ENCODE peak calls at places on chromosomes 13 and 19, in four cellular contexts. J, X, Q and C are unnamed samples.

GRCh38 chr19:42121666-42122069 is 10.6 kb downstream of the POU2F2 start:
- DNase-seq in J (peak), X (peak), Q (peak), C (no peak)

GRCh38 chr13:106464076-106464475 is 71.4 kb downstream of the EFNB2 start:
- DNase-seq in J (no peak), X (no peak), Q (peak), C (peak)

GRCh38 chr19:56949651-56950050 is 109.1 kb upstream of the PEG3 start:
- DNase-seq in J (no peak), X (no peak), Q (no peak), C (no peak)

GRCh38 chr13:102183509-102184182 is 218.2 kb downstream of the FGF14 start:
- DNase-seq in J (no peak), X (no peak), Q (no peak), C (no peak)

GRCh38 chr19:33086955-33087354 is 6.0 kb downstream of the GPATCH1 start:
- DNase-seq in J (no peak), X (no peak), Q (no peak), C (no peak)

GRCh38 chr19:925912-926594 is at the start of gene ARID3A:
- DNase-seq in J (no peak), X (peak), Q (no peak), C (no peak)

GRCh38 chr19:18412610-18413239 is 6.5 kb upstream of the SSBP4 start:
- DNase-seq in J (no peak), X (no peak), Q (no peak), C (no peak)

GRCh38 chr19:17720487-17720839 is 1.2 kb downstream of the MAP1S start:
- DNase-seq in J (no peak), X (peak), Q (no peak), C (no peak)

GRCh38 chr13:32073180-32073864 is 41.7 kb downstream of the FRY start:
- DNase-seq in J (no peak), X (no peak), Q (no peak), C (no peak)

GRCh38 chr13:110471833-110472162 is 89.7 kb downstream of the RAB20 start:
- DNase-seq in J (no peak), X (peak), Q (no peak), C (no peak)

GRCh38 chr19:47035495-47036232 is 12.8 kb downstream of the TMEM160 start:
- DNase-seq in J (peak), X (peak), Q (peak), C (peak)

GRCh38 chr19:17339088-17339741 is 1.9 kb downstream of the GTPBP3 start:
- DNase-seq in J (no peak), X (no peak), Q (no peak), C (no peak)

GRCh38 chr13:51585234-51585672 is 991 bp downstream of the WDFY2 start:
- DNase-seq in J (no peak), X (no peak), Q (no peak), C (no peak)

GRCh38 chr19:30131722-30132291 is 189.8 kb downstream of the URI1 start:
- DNase-seq in J (no peak), X (no peak), Q (no peak), C (no peak)

GRCh38 chr19:45763691-45764294 is 5.3 kb downstream of the SIX5 start:
- DNase-seq in J (no peak), X (no peak), Q (no peak), C (no peak)

GRCh38 chr19:16668176-16668575 is 7.2 kb downstream of the TMEM38A start:
- DNase-seq in J (no peak), X (no peak), Q (no peak), C (no peak)

GRCh38 chr19:52658595-52658994 is 20.4 kb upstream of the ZNF83 start:
- DNase-seq in J (no peak), X (no peak), Q (no peak), C (no peak)

GRCh38 chr19:2540251-2540645 is 64.3 kb downstream of the GADD45B start:
- DNase-seq in J (no peak), X (no peak), Q (no peak), C (no peak)